ENCODE peak calls at places on chromosomes 13 and 19, in nine cellular contexts. C is cortex of kidney; M is NCI-H2107; N is effector CD4-positive, alpha-beta T cell; R is activated CD8-positive, alpha-beta memory T cell treated with anti-CD3 and anti-CD28 coated beads, Interleukin-2, amount 50 U/mL, for 4 hours; Z is left ventricle myocardium inferior; A is progenitor cell of endocrine pancreas; G is MV-4-11; O is AG08396. U is an unnamed sample.
A peak's percentile ranks its signal among the peaks of the same experiment; 100 is the strongest.

GRCh38 chr13:91639316-91639715 is 240.9 kb downstream of the GPC5 start:
- DNase-seq in C (no peak), M (no peak), N (no peak), R (no peak), Z (no peak), A (no peak), G (no peak), O (no peak), U (no peak)

GRCh38 chr19:7869910-7870511 is 4.2 kb downstream of the PRR36 start:
- DNase-seq in C (no peak), M (no peak), N (peak; percentile 42), R (peak; percentile 58), Z (no peak), A (no peak), G (peak; percentile 69), O (no peak), U (peak; percentile 46)

GRCh38 chr19:49173198-49173597 is 15.6 kb downstream of the TRPM4 start:
- DNase-seq in C (no peak), M (no peak), N (no peak), R (no peak), Z (no peak), A (no peak), G (no peak), O (no peak), U (no peak)

GRCh38 chr13:30108913-30109237 is 198.5 kb downstream of the KATNAL1 start:
- DNase-seq in C (no peak), M (peak; percentile 64), N (no peak), R (no peak), Z (no peak), A (no peak), G (no peak), O (no peak), U (no peak)

GRCh38 chr19:9877775-9878510 is 42.8 kb downstream of the PIN1 start:
- DNase-seq in C (no peak), M (no peak), N (no peak), R (no peak), Z (no peak), A (no peak), G (peak; percentile 29), O (no peak), U (no peak)

GRCh38 chr19:47821460-47822020 is at the start of gene CRX:
- DNase-seq in C (no peak), M (no peak), N (no peak), R (no peak), Z (no peak), A (no peak), G (no peak), O (no peak), U (no peak)

GRCh38 chr19:10388957-10389356 is 8.6 kb upstream of the TYK2 start:
- DNase-seq in C (no peak), M (peak; percentile 73), N (peak; percentile 82), R (peak; percentile 87), Z (peak; percentile 88), A (peak; percentile 87), G (peak; percentile 69), O (peak; percentile 73), U (peak; percentile 93)

GRCh38 chr19:16382775-16383543 is 58.3 kb downstream of the KLF2 start:
- DNase-seq in C (no peak), M (peak; percentile 30), N (peak; percentile 74), R (peak; percentile 82), Z (peak; percentile 90), A (peak; percentile 51), G (peak; percentile 69), O (peak; percentile 93), U (peak; percentile 93)

GRCh38 chr13:74145249-74145970 is 11.2 kb upstream of the KLF12 start:
- DNase-seq in C (no peak), M (no peak), N (no peak), R (no peak), Z (no peak), A (no peak), G (no peak), O (peak; percentile 40), U (no peak)

GRCh38 chr19:16001481-16002312 is 52.9 kb downstream of the OR10H4 start:
- DNase-seq in C (no peak), M (no peak), N (no peak), R (no peak), Z (no peak), A (no peak), G (peak; percentile 93), O (peak; percentile 68), U (no peak)

GRCh38 chr13:36531746-36532486 is 99.6 kb downstream of the CCNA1 start:
- DNase-seq in C (no peak), M (no peak), N (no peak), R (no peak), Z (no peak), A (no peak), G (no peak), O (no peak), U (no peak)

GRCh38 chr19:413756-414420 is 4.9 kb upstream of the C2CD4C start:
- DNase-seq in C (no peak), M (no peak), N (no peak), R (no peak), Z (no peak), A (no peak), G (no peak), O (no peak), U (no peak)

GRCh38 chr13:27347373-27347772 is 76.7 kb downstream of the RASL11A start:
- DNase-seq in C (no peak), M (no peak), N (no peak), R (no peak), Z (no peak), A (no peak), G (peak; percentile 30), O (no peak), U (no peak)

GRCh38 chr19:15810335-15810734 is 5.1 kb downstream of the OR10H1 start:
- DNase-seq in C (no peak), M (no peak), N (no peak), R (no peak), Z (no peak), A (no peak), G (no peak), O (no peak), U (no peak)

GRCh38 chr13:27622102-27622820 is 569 bp downstream of the POLR1D start:
- DNase-seq in C (no peak), M (no peak), N (no peak), R (no peak), Z (no peak), A (no peak), G (no peak), O (peak; percentile 12), U (no peak)

U was measured in left ventricle myocardium superior.